ENCODE peak calls at places on chromosomes 4 and X, in six cellular contexts. V is pulmonary artery endothelial cell; F is retina; A is stimulated activated CD8-positive, alpha-beta memory T cell treated with anti-CD3 and anti-CD28 coated beads, Interleukin-7, amount 100 ng/mL, for 48 hours; C is ACHN; D is nucleus accumbens. W is an unnamed sample.

GRCh38 chr4:156237192-156237591 is 283.5 kb upstream of the CTSO start:
- DNase-seq in V (no peak), A (no peak), F (no peak), C (no peak), D (no peak), W (no peak)

GRCh38 chr4:109912706-109913621 is at the start of gene EGF:
- DNase-seq in C (peak; percentile 60), F (peak; percentile 24), V (no peak), D (no peak), A (no peak), W (no peak)

GRCh38 chr4:54226399-54227260 is 2.5 kb upstream of the PDGFRA start:
- DNase-seq in D (no peak), V (no peak), C (no peak), F (peak; percentile 69), A (no peak), W (no peak)

GRCh38 chr4:42965326-42965725 is 72.8 kb downstream of the GRXCR1 start:
- DNase-seq in V (no peak), A (no peak), C (peak; percentile 4), F (no peak), D (no peak), W (no peak)

GRCh38 chrX:2492536-2493218 is 8.1 kb downstream of the DHRSX start:
- DNase-seq in V (no peak), D (no peak), C (no peak), F (no peak), A (no peak), W (no peak)

GRCh38 chr4:75848891-75849290 is 53.4 kb downstream of the PPEF2 start:
- DNase-seq in F (no peak), A (no peak), C (no peak), V (no peak), D (no peak), W (no peak)

GRCh38 chrX:129646721-129647587 is 7.8 kb downstream of the APLN start:
- DNase-seq in D (no peak), C (no peak), V (no peak), F (no peak), A (no peak), W (no peak)

GRCh38 chr4:99252746-99253145 is 33.7 kb upstream of the ADH6 start:
- DNase-seq in F (no peak), A (no peak), D (no peak), C (no peak), V (no peak), W (no peak)

GRCh38 chrX:51437521-51437920 is 58.9 kb downstream of the NUDT11 start:
- DNase-seq in V (no peak), F (no peak), A (no peak), D (no peak), C (no peak), W (no peak)

GRCh38 chr4:73103799-73104503 is 34.4 kb upstream of the COX18 start:
- DNase-seq in V (no peak), F (no peak), C (peak; percentile 13), D (no peak), A (no peak), W (no peak)

GRCh38 chr4:76147454-76148141 is 599 bp downstream of the NUP54 start:
- DNase-seq in C (peak; percentile 87), D (no peak), V (peak; percentile 17), A (peak; percentile 48), F (no peak), W (peak; percentile 6)

GRCh38 chr4:135256111-135256510 is 1054.5 kb upstream of the PABPC4L start:
- DNase-seq in A (no peak), D (no peak), C (no peak), F (no peak), V (no peak), W (no peak)

GRCh38 chr4:84782517-84782916 is 184.0 kb downstream of the WDFY3 start:
- DNase-seq in A (no peak), C (no peak), V (no peak), F (no peak), D (no peak), W (no peak)

GRCh38 chr4:6182390-6183280 is 17.7 kb downstream of the JAKMIP1 start:
- DNase-seq in C (no peak), D (no peak), V (no peak), A (no peak), F (no peak), W (no peak)

GRCh38 chrX:124641737-124642491 is 295.6 kb downstream of the SH2D1A start:
- DNase-seq in F (no peak), D (no peak), V (no peak), A (no peak), C (no peak), W (no peak)

GRCh38 chrX:138939038-138939437 is 227.5 kb upstream of the FGF13 start:
- DNase-seq in V (no peak), D (no peak), F (no peak), C (no peak), A (no peak), W (no peak)

GRCh38 chrX:80841259-80841658 is 31.6 kb upstream of the BRWD3 start:
- DNase-seq in V (no peak), D (no peak), C (no peak), F (no peak), A (no peak), W (no peak)

GRCh38 chr4:123699823-123700822 is 303.5 kb downstream of the SPRY1 start:
- DNase-seq in A (no peak), F (no peak), C (no peak), D (no peak), V (peak; percentile 82), W (no peak)

GRCh38 chr4:17788956-17789355 is 7.5 kb upstream of the FAM184B start:
- DNase-seq in A (no peak), V (no peak), C (no peak), D (no peak), F (no peak), W (no peak)

GRCh38 chr4:184232212-184232611 is 14.5 kb upstream of the ENPP6 start:
- DNase-seq in C (no peak), F (no peak), A (no peak), D (no peak), V (no peak), W (no peak)

GRCh38 chrX:145817299-145817665 is 347 bp upstream of the SLITRK2 start:
- DNase-seq in D (peak; percentile 70), V (no peak), F (peak; percentile 76), A (no peak), C (no peak), W (no peak)

GRCh38 chr4:11446156-11446811 is 17.6 kb upstream of the HS3ST1 start:
- DNase-seq in A (no peak), V (no peak), D (no peak), F (no peak), C (no peak), W (no peak)

GRCh38 chr4:163959932-163960331 is 465.4 kb downstream of the TMA16 start:
- DNase-seq in A (no peak), D (no peak), C (no peak), V (no peak), F (no peak), W (no peak)

GRCh38 chr4:37243061-37243460 is 1.5 kb upstream of the NWD2 start:
- DNase-seq in A (no peak), C (no peak), V (no peak), D (no peak), F (peak; percentile 53), W (no peak)

GRCh38 chr4:138681000-138681604 is 334.5 kb upstream of the NOCT start:
- DNase-seq in F (peak; percentile 81), C (peak; percentile 66), A (peak; percentile 31), V (peak; percentile 15), D (peak; percentile 42), W (peak; percentile 8)

GRCh38 chr4:85986266-85986665 is 373.6 kb downstream of the MAPK10 start:
- DNase-seq in F (no peak), V (no peak), D (no peak), A (no peak), C (no peak), W (no peak)